ENCODE peak calls at places on chromosome 7, in six cellular contexts. F is cardiac muscle cell, O is EH, U is activated T-cell treated with anti-CD3 and anti-CD28 coated beads for 1 hour, N is adipocyte, X is OCI-LY7. S is an unnamed sample.

GRCh38 chr7:122688385-122688998 is 10.4 kb downstream of the RNF133 start:
- DNase-seq in O (no peak), F (no peak), X (no peak), N (no peak), U (no peak), S (no peak)

GRCh38 chr7:36955730-36956129 is 231.4 kb upstream of the AOAH start:
- DNase-seq in F (no peak), N (no peak), X (no peak), O (no peak), U (no peak), S (no peak)

GRCh38 chr7:70598976-70599375 is 533.0 kb upstream of the GALNT17 start:
- DNase-seq in X (no peak), O (no peak), F (no peak), U (no peak), N (peak; percentile 65), S (no peak)

GRCh38 chr7:134879815-134880475 is 100.5 kb downstream of the CALD1 start:
- DNase-seq in O (no peak), U (no peak), N (no peak), F (no peak), X (no peak), S (no peak)

GRCh38 chr7:74481458-74482324 is 28.0 kb downstream of the GTF2IRD1 start:
- DNase-seq in U (no peak), X (no peak), O (no peak), N (peak; percentile 52), F (no peak), S (no peak)

GRCh38 chr7:24926623-24927539 is 53.1 kb downstream of the OSBPL3 start:
- DNase-seq in U (no peak), F (no peak), X (no peak), O (peak; percentile 91), N (peak; percentile 88), S (no peak)

GRCh38 chr7:107353701-107354100 is 116.2 kb upstream of the GPR22 start:
- DNase-seq in N (peak; percentile 23), X (no peak), U (no peak), O (peak; percentile 63), F (no peak), S (no peak)

GRCh38 chr7:5296627-5297226 is 14.0 kb downstream of the SLC29A4 start:
- DNase-seq in F (peak; percentile 67), N (no peak), X (peak; percentile 69), U (peak; percentile 66), O (no peak), S (peak; percentile 82)

S was measured in germinal center.